ENCODE peak calls at places on chromosomes 7 and 10, in seven cellular contexts. One of them, this sample, is unnamed.

GRCh38 chr7:47479821-47480575 is 101.9 kb downstream of the TNS3 start:
- DNase-seq in NB4: no peak
- DNase-seq in heart right ventricle: no peak
- DNase-seq in prostate gland: no peak
- DNase-seq in lower lobe of right lung: no peak
- DNase-seq in stimulated activated CD4-positive, alpha-beta T cell treated with anti-CD3 and anti-CD28 coated beads, Interleukin-1b, Interleukin-23, amount 100 ng/mL, for 1 hour: no peak
- DNase-seq in CD4-positive, alpha-beta memory T cell: no peak
- DNase-seq in this sample: no peak

GRCh38 chr7:149126662-149127321 is 668 bp upstream of the ZNF425 start:
- DNase-seq in NB4: peak; percentile 87
- DNase-seq in heart right ventricle: peak; percentile 65
- DNase-seq in prostate gland: peak; percentile 33
- DNase-seq in lower lobe of right lung: peak; percentile 82
- DNase-seq in stimulated activated CD4-positive, alpha-beta T cell treated with anti-CD3 and anti-CD28 coated beads, Interleukin-1b, Interleukin-23, amount 100 ng/mL, for 1 hour: no peak
- DNase-seq in CD4-positive, alpha-beta memory T cell: peak; percentile 43
- DNase-seq in this sample: peak; percentile 79

GRCh38 chr7:30173058-30173897 is 38.5 kb downstream of the MTURN start:
- DNase-seq in NB4: peak; percentile 40
- DNase-seq in heart right ventricle: peak; percentile 64
- DNase-seq in prostate gland: peak; percentile 91
- DNase-seq in lower lobe of right lung: peak; percentile 67
- DNase-seq in stimulated activated CD4-positive, alpha-beta T cell treated with anti-CD3 and anti-CD28 coated beads, Interleukin-1b, Interleukin-23, amount 100 ng/mL, for 1 hour: no peak
- DNase-seq in CD4-positive, alpha-beta memory T cell: no peak
- DNase-seq in this sample: peak; percentile 55

GRCh38 chr10:2881720-2882459 is 185.5 kb upstream of the PFKP start:
- DNase-seq in NB4: peak; percentile 36
- DNase-seq in heart right ventricle: no peak
- DNase-seq in prostate gland: no peak
- DNase-seq in lower lobe of right lung: no peak
- DNase-seq in stimulated activated CD4-positive, alpha-beta T cell treated with anti-CD3 and anti-CD28 coated beads, Interleukin-1b, Interleukin-23, amount 100 ng/mL, for 1 hour: no peak
- DNase-seq in CD4-positive, alpha-beta memory T cell: no peak
- DNase-seq in this sample: no peak

GRCh38 chr10:28054211-28054888 is 55.5 kb upstream of the ODAD2 start:
- DNase-seq in NB4: no peak
- DNase-seq in heart right ventricle: no peak
- DNase-seq in prostate gland: no peak
- DNase-seq in lower lobe of right lung: no peak
- DNase-seq in stimulated activated CD4-positive, alpha-beta T cell treated with anti-CD3 and anti-CD28 coated beads, Interleukin-1b, Interleukin-23, amount 100 ng/mL, for 1 hour: no peak
- DNase-seq in CD4-positive, alpha-beta memory T cell: no peak
- DNase-seq in this sample: no peak

GRCh38 chr7:94632338-94633024 is 23.5 kb downstream of the SGCE start:
- DNase-seq in NB4: no peak
- DNase-seq in heart right ventricle: no peak
- DNase-seq in prostate gland: no peak
- DNase-seq in lower lobe of right lung: no peak
- DNase-seq in stimulated activated CD4-positive, alpha-beta T cell treated with anti-CD3 and anti-CD28 coated beads, Interleukin-1b, Interleukin-23, amount 100 ng/mL, for 1 hour: no peak
- DNase-seq in CD4-positive, alpha-beta memory T cell: no peak
- DNase-seq in this sample: no peak

GRCh38 chr7:117630501-117630900 is 150.7 kb downstream of the CFTR start:
- DNase-seq in NB4: no peak
- DNase-seq in heart right ventricle: no peak
- DNase-seq in prostate gland: no peak
- DNase-seq in lower lobe of right lung: no peak
- DNase-seq in stimulated activated CD4-positive, alpha-beta T cell treated with anti-CD3 and anti-CD28 coated beads, Interleukin-1b, Interleukin-23, amount 100 ng/mL, for 1 hour: no peak
- DNase-seq in CD4-positive, alpha-beta memory T cell: no peak
- DNase-seq in this sample: peak; percentile 50

GRCh38 chr7:123204206-123204835 is 4.6 kb upstream of the SLC13A1 start:
- DNase-seq in NB4: no peak
- DNase-seq in heart right ventricle: no peak
- DNase-seq in prostate gland: no peak
- DNase-seq in lower lobe of right lung: no peak
- DNase-seq in stimulated activated CD4-positive, alpha-beta T cell treated with anti-CD3 and anti-CD28 coated beads, Interleukin-1b, Interleukin-23, amount 100 ng/mL, for 1 hour: no peak
- DNase-seq in CD4-positive, alpha-beta memory T cell: no peak
- DNase-seq in this sample: no peak

GRCh38 chr7:108406474-108406873 is 49.8 kb downstream of the NRCAM start:
- DNase-seq in NB4: no peak
- DNase-seq in heart right ventricle: no peak
- DNase-seq in prostate gland: no peak
- DNase-seq in lower lobe of right lung: no peak
- DNase-seq in stimulated activated CD4-positive, alpha-beta T cell treated with anti-CD3 and anti-CD28 coated beads, Interleukin-1b, Interleukin-23, amount 100 ng/mL, for 1 hour: no peak
- DNase-seq in CD4-positive, alpha-beta memory T cell: no peak
- DNase-seq in this sample: no peak

GRCh38 chr7:157564518-157565177 is 227.8 kb downstream of the DNAJB6 start:
- DNase-seq in NB4: peak; percentile 70
- DNase-seq in heart right ventricle: no peak
- DNase-seq in prostate gland: no peak
- DNase-seq in lower lobe of right lung: no peak
- DNase-seq in stimulated activated CD4-positive, alpha-beta T cell treated with anti-CD3 and anti-CD28 coated beads, Interleukin-1b, Interleukin-23, amount 100 ng/mL, for 1 hour: no peak
- DNase-seq in CD4-positive, alpha-beta memory T cell: no peak
- DNase-seq in this sample: no peak

GRCh38 chr10:111766464-111766863 is 417.1 kb downstream of the GPAM start:
- DNase-seq in NB4: no peak
- DNase-seq in heart right ventricle: no peak
- DNase-seq in prostate gland: no peak
- DNase-seq in lower lobe of right lung: no peak
- DNase-seq in stimulated activated CD4-positive, alpha-beta T cell treated with anti-CD3 and anti-CD28 coated beads, Interleukin-1b, Interleukin-23, amount 100 ng/mL, for 1 hour: no peak
- DNase-seq in CD4-positive, alpha-beta memory T cell: no peak
- DNase-seq in this sample: no peak

GRCh38 chr10:44206127-44206818 is 178.6 kb downstream of the CXCL12 start:
- DNase-seq in NB4: no peak
- DNase-seq in heart right ventricle: no peak
- DNase-seq in prostate gland: no peak
- DNase-seq in lower lobe of right lung: no peak
- DNase-seq in stimulated activated CD4-positive, alpha-beta T cell treated with anti-CD3 and anti-CD28 coated beads, Interleukin-1b, Interleukin-23, amount 100 ng/mL, for 1 hour: no peak
- DNase-seq in CD4-positive, alpha-beta memory T cell: no peak
- DNase-seq in this sample: no peak

GRCh38 chr10:86349474-86349873 is 17.1 kb downstream of the GRID1 start:
- DNase-seq in NB4: peak; percentile 79
- DNase-seq in heart right ventricle: no peak
- DNase-seq in prostate gland: no peak
- DNase-seq in lower lobe of right lung: peak; percentile 10
- DNase-seq in stimulated activated CD4-positive, alpha-beta T cell treated with anti-CD3 and anti-CD28 coated beads, Interleukin-1b, Interleukin-23, amount 100 ng/mL, for 1 hour: no peak
- DNase-seq in CD4-positive, alpha-beta memory T cell: no peak
- DNase-seq in this sample: peak; percentile 90

GRCh38 chr7:155001756-155002410 is 1.0 kb downstream of the PAXIP1 start:
- DNase-seq in NB4: peak; percentile 45
- DNase-seq in heart right ventricle: no peak
- DNase-seq in prostate gland: no peak
- DNase-seq in lower lobe of right lung: no peak
- DNase-seq in stimulated activated CD4-positive, alpha-beta T cell treated with anti-CD3 and anti-CD28 coated beads, Interleukin-1b, Interleukin-23, amount 100 ng/mL, for 1 hour: no peak
- DNase-seq in CD4-positive, alpha-beta memory T cell: no peak
- DNase-seq in this sample: no peak

GRCh38 chr7:132866551-132866950 is 215.3 kb downstream of the CHCHD3 start:
- DNase-seq in NB4: no peak
- DNase-seq in heart right ventricle: no peak
- DNase-seq in prostate gland: no peak
- DNase-seq in lower lobe of right lung: no peak
- DNase-seq in stimulated activated CD4-positive, alpha-beta T cell treated with anti-CD3 and anti-CD28 coated beads, Interleukin-1b, Interleukin-23, amount 100 ng/mL, for 1 hour: no peak
- DNase-seq in CD4-positive, alpha-beta memory T cell: no peak
- DNase-seq in this sample: no peak

GRCh38 chr10:48612241-48612943 is 7.5 kb upstream of the ARHGAP22 start:
- DNase-seq in NB4: no peak
- DNase-seq in heart right ventricle: no peak
- DNase-seq in prostate gland: no peak
- DNase-seq in lower lobe of right lung: no peak
- DNase-seq in stimulated activated CD4-positive, alpha-beta T cell treated with anti-CD3 and anti-CD28 coated beads, Interleukin-1b, Interleukin-23, amount 100 ng/mL, for 1 hour: no peak
- DNase-seq in CD4-positive, alpha-beta memory T cell: no peak
- DNase-seq in this sample: peak; percentile 22

GRCh38 chr7:156673902-156674301 is 33.3 kb downstream of the RNF32 start:
- DNase-seq in NB4: no peak
- DNase-seq in heart right ventricle: no peak
- DNase-seq in prostate gland: no peak
- DNase-seq in lower lobe of right lung: no peak
- DNase-seq in stimulated activated CD4-positive, alpha-beta T cell treated with anti-CD3 and anti-CD28 coated beads, Interleukin-1b, Interleukin-23, amount 100 ng/mL, for 1 hour: no peak
- DNase-seq in CD4-positive, alpha-beta memory T cell: no peak
- DNase-seq in this sample: no peak

GRCh38 chr7:157360483-157361025 is 23.8 kb downstream of the DNAJB6 start:
- DNase-seq in NB4: no peak
- DNase-seq in heart right ventricle: no peak
- DNase-seq in prostate gland: no peak
- DNase-seq in lower lobe of right lung: no peak
- DNase-seq in stimulated activated CD4-positive, alpha-beta T cell treated with anti-CD3 and anti-CD28 coated beads, Interleukin-1b, Interleukin-23, amount 100 ng/mL, for 1 hour: no peak
- DNase-seq in CD4-positive, alpha-beta memory T cell: no peak
- DNase-seq in this sample: no peak

GRCh38 chr10:120583424-120584108 is 126.5 kb downstream of the PLPP4 start:
- DNase-seq in NB4: no peak
- DNase-seq in heart right ventricle: no peak
- DNase-seq in prostate gland: no peak
- DNase-seq in lower lobe of right lung: no peak
- DNase-seq in stimulated activated CD4-positive, alpha-beta T cell treated with anti-CD3 and anti-CD28 coated beads, Interleukin-1b, Interleukin-23, amount 100 ng/mL, for 1 hour: no peak
- DNase-seq in CD4-positive, alpha-beta memory T cell: no peak
- DNase-seq in this sample: no peak

GRCh38 chr7:95693551-95694333 is 78.6 kb upstream of the DYNC1I1 start:
- DNase-seq in NB4: peak; percentile 12
- DNase-seq in heart right ventricle: no peak
- DNase-seq in prostate gland: no peak
- DNase-seq in lower lobe of right lung: no peak
- DNase-seq in stimulated activated CD4-positive, alpha-beta T cell treated with anti-CD3 and anti-CD28 coated beads, Interleukin-1b, Interleukin-23, amount 100 ng/mL, for 1 hour: no peak
- DNase-seq in CD4-positive, alpha-beta memory T cell: no peak
- DNase-seq in this sample: no peak

GRCh38 chr7:106165328-106165727 is 53.2 kb upstream of the SYPL1 start:
- DNase-seq in NB4: peak; percentile 64
- DNase-seq in heart right ventricle: no peak
- DNase-seq in prostate gland: no peak
- DNase-seq in lower lobe of right lung: no peak
- DNase-seq in stimulated activated CD4-positive, alpha-beta T cell treated with anti-CD3 and anti-CD28 coated beads, Interleukin-1b, Interleukin-23, amount 100 ng/mL, for 1 hour: no peak
- DNase-seq in CD4-positive, alpha-beta memory T cell: no peak
- DNase-seq in this sample: no peak

GRCh38 chr7:148060724-148061123 is 529.8 kb upstream of the C7orf33 start:
- DNase-seq in NB4: no peak
- DNase-seq in heart right ventricle: no peak
- DNase-seq in prostate gland: no peak
- DNase-seq in lower lobe of right lung: no peak
- DNase-seq in stimulated activated CD4-positive, alpha-beta T cell treated with anti-CD3 and anti-CD28 coated beads, Interleukin-1b, Interleukin-23, amount 100 ng/mL, for 1 hour: no peak
- DNase-seq in CD4-positive, alpha-beta memory T cell: no peak
- DNase-seq in this sample: no peak

GRCh38 chr10:103869336-103869735 is 14.0 kb upstream of the SH3PXD2A start:
- DNase-seq in NB4: no peak
- DNase-seq in heart right ventricle: no peak
- DNase-seq in prostate gland: no peak
- DNase-seq in lower lobe of right lung: no peak
- DNase-seq in stimulated activated CD4-positive, alpha-beta T cell treated with anti-CD3 and anti-CD28 coated beads, Interleukin-1b, Interleukin-23, amount 100 ng/mL, for 1 hour: no peak
- DNase-seq in CD4-positive, alpha-beta memory T cell: no peak
- DNase-seq in this sample: no peak

GRCh38 chr7:25940086-25940906 is 211.7 kb upstream of the NFE2L3 start:
- DNase-seq in NB4: peak; percentile 83
- DNase-seq in heart right ventricle: no peak
- DNase-seq in prostate gland: no peak
- DNase-seq in lower lobe of right lung: no peak
- DNase-seq in stimulated activated CD4-positive, alpha-beta T cell treated with anti-CD3 and anti-CD28 coated beads, Interleukin-1b, Interleukin-23, amount 100 ng/mL, for 1 hour: no peak
- DNase-seq in CD4-positive, alpha-beta memory T cell: no peak
- DNase-seq in this sample: no peak

GRCh38 chr10:31689233-31689632 is 239.4 kb downstream of the ARHGAP12 start:
- DNase-seq in NB4: no peak
- DNase-seq in heart right ventricle: no peak
- DNase-seq in prostate gland: no peak
- DNase-seq in lower lobe of right lung: no peak
- DNase-seq in stimulated activated CD4-positive, alpha-beta T cell treated with anti-CD3 and anti-CD28 coated beads, Interleukin-1b, Interleukin-23, amount 100 ng/mL, for 1 hour: no peak
- DNase-seq in CD4-positive, alpha-beta memory T cell: no peak
- DNase-seq in this sample: no peak

GRCh38 chr7:13989944-13990295 is 454 bp upstream of the ETV1 start:
- DNase-seq in NB4: no peak
- DNase-seq in heart right ventricle: no peak
- DNase-seq in prostate gland: peak; percentile 5
- DNase-seq in lower lobe of right lung: no peak
- DNase-seq in stimulated activated CD4-positive, alpha-beta T cell treated with anti-CD3 and anti-CD28 coated beads, Interleukin-1b, Interleukin-23, amount 100 ng/mL, for 1 hour: no peak
- DNase-seq in CD4-positive, alpha-beta memory T cell: no peak
- DNase-seq in this sample: no peak

GRCh38 chr7:24029068-24029467 is 254.9 kb upstream of the NPY start:
- DNase-seq in NB4: no peak
- DNase-seq in heart right ventricle: no peak
- DNase-seq in prostate gland: no peak
- DNase-seq in lower lobe of right lung: no peak
- DNase-seq in stimulated activated CD4-positive, alpha-beta T cell treated with anti-CD3 and anti-CD28 coated beads, Interleukin-1b, Interleukin-23, amount 100 ng/mL, for 1 hour: no peak
- DNase-seq in CD4-positive, alpha-beta memory T cell: no peak
- DNase-seq in this sample: no peak

GRCh38 chr10:95181731-95182130 is 12.3 kb upstream of the ACSM6 start:
- DNase-seq in NB4: no peak
- DNase-seq in heart right ventricle: no peak
- DNase-seq in prostate gland: no peak
- DNase-seq in lower lobe of right lung: no peak
- DNase-seq in stimulated activated CD4-positive, alpha-beta T cell treated with anti-CD3 and anti-CD28 coated beads, Interleukin-1b, Interleukin-23, amount 100 ng/mL, for 1 hour: no peak
- DNase-seq in CD4-positive, alpha-beta memory T cell: no peak
- DNase-seq in this sample: no peak

GRCh38 chr7:137402535-137403258 is 59.2 kb upstream of the PTN start:
- DNase-seq in NB4: no peak
- DNase-seq in heart right ventricle: no peak
- DNase-seq in prostate gland: no peak
- DNase-seq in lower lobe of right lung: no peak
- DNase-seq in stimulated activated CD4-positive, alpha-beta T cell treated with anti-CD3 and anti-CD28 coated beads, Interleukin-1b, Interleukin-23, amount 100 ng/mL, for 1 hour: no peak
- DNase-seq in CD4-positive, alpha-beta memory T cell: no peak
- DNase-seq in this sample: no peak

GRCh38 chr7:7439564-7439963 is 96.1 kb downstream of the COL28A1 start:
- DNase-seq in NB4: no peak
- DNase-seq in heart right ventricle: no peak
- DNase-seq in prostate gland: no peak
- DNase-seq in lower lobe of right lung: no peak
- DNase-seq in stimulated activated CD4-positive, alpha-beta T cell treated with anti-CD3 and anti-CD28 coated beads, Interleukin-1b, Interleukin-23, amount 100 ng/mL, for 1 hour: no peak
- DNase-seq in CD4-positive, alpha-beta memory T cell: no peak
- DNase-seq in this sample: no peak

GRCh38 chr7:105656922-105657521 is 75.7 kb upstream of the EFCAB10 start:
- DNase-seq in NB4: peak; percentile 74
- DNase-seq in heart right ventricle: no peak
- DNase-seq in prostate gland: no peak
- DNase-seq in lower lobe of right lung: no peak
- DNase-seq in stimulated activated CD4-positive, alpha-beta T cell treated with anti-CD3 and anti-CD28 coated beads, Interleukin-1b, Interleukin-23, amount 100 ng/mL, for 1 hour: peak; percentile 42
- DNase-seq in CD4-positive, alpha-beta memory T cell: peak; percentile 68
- DNase-seq in this sample: peak; percentile 97

GRCh38 chr10:34186740-34187139 is 628.4 kb downstream of the PARD3 start:
- DNase-seq in NB4: no peak
- DNase-seq in heart right ventricle: no peak
- DNase-seq in prostate gland: no peak
- DNase-seq in lower lobe of right lung: no peak
- DNase-seq in stimulated activated CD4-positive, alpha-beta T cell treated with anti-CD3 and anti-CD28 coated beads, Interleukin-1b, Interleukin-23, amount 100 ng/mL, for 1 hour: no peak
- DNase-seq in CD4-positive, alpha-beta memory T cell: no peak
- DNase-seq in this sample: peak; percentile 69

GRCh38 chr10:28089467-28089866 is 90.6 kb upstream of the ODAD2 start:
- DNase-seq in NB4: no peak
- DNase-seq in heart right ventricle: no peak
- DNase-seq in prostate gland: no peak
- DNase-seq in lower lobe of right lung: no peak
- DNase-seq in stimulated activated CD4-positive, alpha-beta T cell treated with anti-CD3 and anti-CD28 coated beads, Interleukin-1b, Interleukin-23, amount 100 ng/mL, for 1 hour: no peak
- DNase-seq in CD4-positive, alpha-beta memory T cell: no peak
- DNase-seq in this sample: no peak

GRCh38 chr7:6160191-6160623 is 112.2 kb downstream of the CYTH3 start:
- DNase-seq in NB4: peak; percentile 34
- DNase-seq in heart right ventricle: peak; percentile 71
- DNase-seq in prostate gland: peak; percentile 25
- DNase-seq in lower lobe of right lung: peak; percentile 57
- DNase-seq in stimulated activated CD4-positive, alpha-beta T cell treated with anti-CD3 and anti-CD28 coated beads, Interleukin-1b, Interleukin-23, amount 100 ng/mL, for 1 hour: no peak
- DNase-seq in CD4-positive, alpha-beta memory T cell: no peak
- DNase-seq in this sample: peak; percentile 89

GRCh38 chr10:96276831-96277230 is 5.5 kb upstream of the BLNK start:
- DNase-seq in NB4: no peak
- DNase-seq in heart right ventricle: no peak
- DNase-seq in prostate gland: no peak
- DNase-seq in lower lobe of right lung: no peak
- DNase-seq in stimulated activated CD4-positive, alpha-beta T cell treated with anti-CD3 and anti-CD28 coated beads, Interleukin-1b, Interleukin-23, amount 100 ng/mL, for 1 hour: no peak
- DNase-seq in CD4-positive, alpha-beta memory T cell: no peak
- DNase-seq in this sample: no peak

GRCh38 chr7:71184136-71184535 is 52.2 kb downstream of the GALNT17 start:
- DNase-seq in NB4: no peak
- DNase-seq in heart right ventricle: no peak
- DNase-seq in prostate gland: no peak
- DNase-seq in lower lobe of right lung: no peak
- DNase-seq in stimulated activated CD4-positive, alpha-beta T cell treated with anti-CD3 and anti-CD28 coated beads, Interleukin-1b, Interleukin-23, amount 100 ng/mL, for 1 hour: no peak
- DNase-seq in CD4-positive, alpha-beta memory T cell: no peak
- DNase-seq in this sample: no peak

GRCh38 chr7:92448185-92448747 is 984 bp downstream of the GATAD1 start:
- DNase-seq in NB4: peak; percentile 82
- DNase-seq in heart right ventricle: no peak
- DNase-seq in prostate gland: peak; percentile 44
- DNase-seq in lower lobe of right lung: peak; percentile 72
- DNase-seq in stimulated activated CD4-positive, alpha-beta T cell treated with anti-CD3 and anti-CD28 coated beads, Interleukin-1b, Interleukin-23, amount 100 ng/mL, for 1 hour: no peak
- DNase-seq in CD4-positive, alpha-beta memory T cell: peak; percentile 74
- DNase-seq in this sample: peak; percentile 72

GRCh38 chr10:72089618-72090017 is 1.3 kb upstream of the SPOCK2 start:
- DNase-seq in NB4: no peak
- DNase-seq in heart right ventricle: no peak
- DNase-seq in prostate gland: no peak
- DNase-seq in lower lobe of right lung: no peak
- DNase-seq in stimulated activated CD4-positive, alpha-beta T cell treated with anti-CD3 and anti-CD28 coated beads, Interleukin-1b, Interleukin-23, amount 100 ng/mL, for 1 hour: no peak
- DNase-seq in CD4-positive, alpha-beta memory T cell: no peak
- DNase-seq in this sample: no peak

This sample was measured in endodermal cell.